ENCODE peak calls at places on chromosomes 12 and 14, in eight cellular contexts. One of them, this sample, is unnamed.

GRCh38 chr14:87934185-87934584 is 58.8 kb downstream of the GALC start:
- DNase-seq in mammary epithelial cell: no peak
- DNase-seq in SHP77: no peak
- DNase-seq in ACHN: no peak
- DNase-seq in vagina: no peak
- DNase-seq in right atrium auricular region: no peak
- DNase-seq in body of pancreas: no peak
- DNase-seq in stimulated activated naive B cell treated with anti-CD40 and anti-IgM and Interleukin-4, amounts not matched to agents 10 μg/mL and 1 μg/mL and 100 μg/mL, for 72 hours: no peak
- DNase-seq in this sample: no peak

GRCh38 chr14:91258021-91258618 is 13.6 kb upstream of the GPR68 start:
- DNase-seq in mammary epithelial cell: peak
- DNase-seq in SHP77: no peak
- DNase-seq in ACHN: no peak
- DNase-seq in vagina: no peak
- DNase-seq in right atrium auricular region: peak
- DNase-seq in body of pancreas: no peak
- DNase-seq in stimulated activated naive B cell treated with anti-CD40 and anti-IgM and Interleukin-4, amounts not matched to agents 10 μg/mL and 1 μg/mL and 100 μg/mL, for 72 hours: no peak
- DNase-seq in this sample: no peak

GRCh38 chr12:74408601-74409166 is 129.0 kb upstream of the ATXN7L3B start:
- DNase-seq in mammary epithelial cell: no peak
- DNase-seq in SHP77: no peak
- DNase-seq in ACHN: no peak
- DNase-seq in vagina: no peak
- DNase-seq in right atrium auricular region: no peak
- DNase-seq in body of pancreas: no peak
- DNase-seq in stimulated activated naive B cell treated with anti-CD40 and anti-IgM and Interleukin-4, amounts not matched to agents 10 μg/mL and 1 μg/mL and 100 μg/mL, for 72 hours: no peak
- DNase-seq in this sample: no peak

GRCh38 chr14:87944987-87945604 is 47.9 kb downstream of the GALC start:
- DNase-seq in mammary epithelial cell: peak
- DNase-seq in SHP77: no peak
- DNase-seq in ACHN: peak
- DNase-seq in vagina: no peak
- DNase-seq in right atrium auricular region: no peak
- DNase-seq in body of pancreas: no peak
- DNase-seq in stimulated activated naive B cell treated with anti-CD40 and anti-IgM and Interleukin-4, amounts not matched to agents 10 μg/mL and 1 μg/mL and 100 μg/mL, for 72 hours: no peak
- DNase-seq in this sample: no peak

GRCh38 chr12:101969-102878 is 35.7 kb downstream of the IQSEC3 start:
- DNase-seq in mammary epithelial cell: no peak
- DNase-seq in SHP77: no peak
- DNase-seq in ACHN: no peak
- DNase-seq in vagina: no peak
- DNase-seq in right atrium auricular region: no peak
- DNase-seq in body of pancreas: no peak
- DNase-seq in stimulated activated naive B cell treated with anti-CD40 and anti-IgM and Interleukin-4, amounts not matched to agents 10 μg/mL and 1 μg/mL and 100 μg/mL, for 72 hours: no peak
- DNase-seq in this sample: no peak

GRCh38 chr14:24321212-24321975 is 10.1 kb downstream of the LTB4R start:
- DNase-seq in mammary epithelial cell: no peak
- DNase-seq in SHP77: no peak
- DNase-seq in ACHN: no peak
- DNase-seq in vagina: no peak
- DNase-seq in right atrium auricular region: no peak
- DNase-seq in body of pancreas: no peak
- DNase-seq in stimulated activated naive B cell treated with anti-CD40 and anti-IgM and Interleukin-4, amounts not matched to agents 10 μg/mL and 1 μg/mL and 100 μg/mL, for 72 hours: no peak
- DNase-seq in this sample: no peak

GRCh38 chr12:103748875-103749274 is 92.2 kb downstream of the NT5DC3 start:
- DNase-seq in mammary epithelial cell: no peak
- DNase-seq in SHP77: no peak
- DNase-seq in ACHN: no peak
- DNase-seq in vagina: no peak
- DNase-seq in right atrium auricular region: no peak
- DNase-seq in body of pancreas: no peak
- DNase-seq in stimulated activated naive B cell treated with anti-CD40 and anti-IgM and Interleukin-4, amounts not matched to agents 10 μg/mL and 1 μg/mL and 100 μg/mL, for 72 hours: no peak
- DNase-seq in this sample: no peak

GRCh38 chr14:35993512-35993960 is 167.4 kb downstream of the BRMS1L start:
- DNase-seq in mammary epithelial cell: no peak
- DNase-seq in SHP77: no peak
- DNase-seq in ACHN: no peak
- DNase-seq in vagina: no peak
- DNase-seq in right atrium auricular region: no peak
- DNase-seq in body of pancreas: no peak
- DNase-seq in stimulated activated naive B cell treated with anti-CD40 and anti-IgM and Interleukin-4, amounts not matched to agents 10 μg/mL and 1 μg/mL and 100 μg/mL, for 72 hours: no peak
- DNase-seq in this sample: no peak

GRCh38 chr14:28653521-28653920 is 113.1 kb upstream of the FOXG1 start:
- DNase-seq in mammary epithelial cell: peak
- DNase-seq in SHP77: no peak
- DNase-seq in ACHN: no peak
- DNase-seq in vagina: no peak
- DNase-seq in right atrium auricular region: no peak
- DNase-seq in body of pancreas: no peak
- DNase-seq in stimulated activated naive B cell treated with anti-CD40 and anti-IgM and Interleukin-4, amounts not matched to agents 10 μg/mL and 1 μg/mL and 100 μg/mL, for 72 hours: no peak
- DNase-seq in this sample: no peak

GRCh38 chr14:72636094-72636493 is 257.8 kb downstream of the DPF3 start:
- DNase-seq in mammary epithelial cell: no peak
- DNase-seq in SHP77: no peak
- DNase-seq in ACHN: no peak
- DNase-seq in vagina: no peak
- DNase-seq in right atrium auricular region: no peak
- DNase-seq in body of pancreas: no peak
- DNase-seq in stimulated activated naive B cell treated with anti-CD40 and anti-IgM and Interleukin-4, amounts not matched to agents 10 μg/mL and 1 μg/mL and 100 μg/mL, for 72 hours: no peak
- DNase-seq in this sample: no peak

GRCh38 chr14:101253948-101254347 is 307.3 kb upstream of the DIO3 start:
- DNase-seq in mammary epithelial cell: no peak
- DNase-seq in SHP77: no peak
- DNase-seq in ACHN: no peak
- DNase-seq in vagina: no peak
- DNase-seq in right atrium auricular region: peak
- DNase-seq in body of pancreas: no peak
- DNase-seq in stimulated activated naive B cell treated with anti-CD40 and anti-IgM and Interleukin-4, amounts not matched to agents 10 μg/mL and 1 μg/mL and 100 μg/mL, for 72 hours: no peak
- DNase-seq in this sample: no peak

GRCh38 chr14:30069536-30069935 is 141.9 kb upstream of the PRKD1 start:
- DNase-seq in mammary epithelial cell: no peak
- DNase-seq in SHP77: no peak
- DNase-seq in ACHN: no peak
- DNase-seq in vagina: no peak
- DNase-seq in right atrium auricular region: no peak
- DNase-seq in body of pancreas: no peak
- DNase-seq in stimulated activated naive B cell treated with anti-CD40 and anti-IgM and Interleukin-4, amounts not matched to agents 10 μg/mL and 1 μg/mL and 100 μg/mL, for 72 hours: no peak
- DNase-seq in this sample: no peak

GRCh38 chr12:21697829-21698630 is 40.4 kb upstream of the LDHB start:
- DNase-seq in mammary epithelial cell: peak
- DNase-seq in SHP77: no peak
- DNase-seq in ACHN: peak
- DNase-seq in vagina: no peak
- DNase-seq in right atrium auricular region: no peak
- DNase-seq in body of pancreas: no peak
- DNase-seq in stimulated activated naive B cell treated with anti-CD40 and anti-IgM and Interleukin-4, amounts not matched to agents 10 μg/mL and 1 μg/mL and 100 μg/mL, for 72 hours: no peak
- DNase-seq in this sample: no peak

GRCh38 chr12:51020448-51021182 is 5.6 kb downstream of the SLC11A2 start:
- DNase-seq in mammary epithelial cell: no peak
- DNase-seq in SHP77: no peak
- DNase-seq in ACHN: no peak
- DNase-seq in vagina: no peak
- DNase-seq in right atrium auricular region: no peak
- DNase-seq in body of pancreas: no peak
- DNase-seq in stimulated activated naive B cell treated with anti-CD40 and anti-IgM and Interleukin-4, amounts not matched to agents 10 μg/mL and 1 μg/mL and 100 μg/mL, for 72 hours: no peak
- DNase-seq in this sample: no peak

GRCh38 chr14:31261523-31261858 is 53.9 kb upstream of the HECTD1 start:
- DNase-seq in mammary epithelial cell: no peak
- DNase-seq in SHP77: no peak
- DNase-seq in ACHN: no peak
- DNase-seq in vagina: no peak
- DNase-seq in right atrium auricular region: no peak
- DNase-seq in body of pancreas: no peak
- DNase-seq in stimulated activated naive B cell treated with anti-CD40 and anti-IgM and Interleukin-4, amounts not matched to agents 10 μg/mL and 1 μg/mL and 100 μg/mL, for 72 hours: no peak
- DNase-seq in this sample: no peak

GRCh38 chr12:104121001-104121400 is 17.0 kb downstream of the NFYB start:
- DNase-seq in mammary epithelial cell: peak
- DNase-seq in SHP77: no peak
- DNase-seq in ACHN: peak
- DNase-seq in vagina: no peak
- DNase-seq in right atrium auricular region: no peak
- DNase-seq in body of pancreas: no peak
- DNase-seq in stimulated activated naive B cell treated with anti-CD40 and anti-IgM and Interleukin-4, amounts not matched to agents 10 μg/mL and 1 μg/mL and 100 μg/mL, for 72 hours: no peak
- DNase-seq in this sample: no peak

GRCh38 chr12:49052451-49053208 is 8.0 kb downstream of the KMT2D start:
- DNase-seq in mammary epithelial cell: no peak
- DNase-seq in SHP77: no peak
- DNase-seq in ACHN: no peak
- DNase-seq in vagina: no peak
- DNase-seq in right atrium auricular region: no peak
- DNase-seq in body of pancreas: no peak
- DNase-seq in stimulated activated naive B cell treated with anti-CD40 and anti-IgM and Interleukin-4, amounts not matched to agents 10 μg/mL and 1 μg/mL and 100 μg/mL, for 72 hours: no peak
- DNase-seq in this sample: no peak

GRCh38 chr14:53306926-53307325 is 153.8 kb upstream of the DDHD1 start:
- DNase-seq in mammary epithelial cell: peak
- DNase-seq in SHP77: no peak
- DNase-seq in ACHN: no peak
- DNase-seq in vagina: no peak
- DNase-seq in right atrium auricular region: no peak
- DNase-seq in body of pancreas: no peak
- DNase-seq in stimulated activated naive B cell treated with anti-CD40 and anti-IgM and Interleukin-4, amounts not matched to agents 10 μg/mL and 1 μg/mL and 100 μg/mL, for 72 hours: no peak
- DNase-seq in this sample: no peak

GRCh38 chr12:130143136-130143535 is 19.1 kb upstream of the FZD10 start:
- DNase-seq in mammary epithelial cell: no peak
- DNase-seq in SHP77: no peak
- DNase-seq in ACHN: no peak
- DNase-seq in vagina: no peak
- DNase-seq in right atrium auricular region: no peak
- DNase-seq in body of pancreas: no peak
- DNase-seq in stimulated activated naive B cell treated with anti-CD40 and anti-IgM and Interleukin-4, amounts not matched to agents 10 μg/mL and 1 μg/mL and 100 μg/mL, for 72 hours: no peak
- DNase-seq in this sample: no peak

GRCh38 chr12:50537538-50537919 is 32.7 kb downstream of the DIP2B start:
- DNase-seq in mammary epithelial cell: peak
- DNase-seq in SHP77: no peak
- DNase-seq in ACHN: peak
- DNase-seq in vagina: no peak
- DNase-seq in right atrium auricular region: no peak
- DNase-seq in body of pancreas: no peak
- DNase-seq in stimulated activated naive B cell treated with anti-CD40 and anti-IgM and Interleukin-4, amounts not matched to agents 10 μg/mL and 1 μg/mL and 100 μg/mL, for 72 hours: no peak
- DNase-seq in this sample: no peak

GRCh38 chr12:78793491-78793890 is 71.1 kb upstream of the SYT1 start:
- DNase-seq in mammary epithelial cell: no peak
- DNase-seq in SHP77: no peak
- DNase-seq in ACHN: no peak
- DNase-seq in vagina: no peak
- DNase-seq in right atrium auricular region: no peak
- DNase-seq in body of pancreas: no peak
- DNase-seq in stimulated activated naive B cell treated with anti-CD40 and anti-IgM and Interleukin-4, amounts not matched to agents 10 μg/mL and 1 μg/mL and 100 μg/mL, for 72 hours: no peak
- DNase-seq in this sample: no peak

GRCh38 chr12:56957229-56958052 is at the start of gene RDH16:
- DNase-seq in mammary epithelial cell: peak
- DNase-seq in SHP77: no peak
- DNase-seq in ACHN: no peak
- DNase-seq in vagina: peak
- DNase-seq in right atrium auricular region: no peak
- DNase-seq in body of pancreas: no peak
- DNase-seq in stimulated activated naive B cell treated with anti-CD40 and anti-IgM and Interleukin-4, amounts not matched to agents 10 μg/mL and 1 μg/mL and 100 μg/mL, for 72 hours: no peak
- DNase-seq in this sample: no peak

GRCh38 chr12:33795536-33795935 is 226.8 kb upstream of the ALG10 start:
- DNase-seq in mammary epithelial cell: peak
- DNase-seq in SHP77: no peak
- DNase-seq in ACHN: peak
- DNase-seq in vagina: no peak
- DNase-seq in right atrium auricular region: no peak
- DNase-seq in body of pancreas: no peak
- DNase-seq in stimulated activated naive B cell treated with anti-CD40 and anti-IgM and Interleukin-4, amounts not matched to agents 10 μg/mL and 1 μg/mL and 100 μg/mL, for 72 hours: no peak
- DNase-seq in this sample: no peak

GRCh38 chr12:88325828-88326214 is 183.7 kb downstream of the TMTC3 start:
- DNase-seq in mammary epithelial cell: no peak
- DNase-seq in SHP77: no peak
- DNase-seq in ACHN: no peak
- DNase-seq in vagina: no peak
- DNase-seq in right atrium auricular region: no peak
- DNase-seq in body of pancreas: no peak
- DNase-seq in stimulated activated naive B cell treated with anti-CD40 and anti-IgM and Interleukin-4, amounts not matched to agents 10 μg/mL and 1 μg/mL and 100 μg/mL, for 72 hours: no peak
- DNase-seq in this sample: no peak

GRCh38 chr14:99644723-99645544 is at the start of gene HHIPL1:
- DNase-seq in mammary epithelial cell: no peak
- DNase-seq in SHP77: no peak
- DNase-seq in ACHN: no peak
- DNase-seq in vagina: no peak
- DNase-seq in right atrium auricular region: no peak
- DNase-seq in body of pancreas: no peak
- DNase-seq in stimulated activated naive B cell treated with anti-CD40 and anti-IgM and Interleukin-4, amounts not matched to agents 10 μg/mL and 1 μg/mL and 100 μg/mL, for 72 hours: no peak
- DNase-seq in this sample: no peak

GRCh38 chr14:68913516-68913915 is 65.6 kb downstream of the ACTN1 start:
- DNase-seq in mammary epithelial cell: no peak
- DNase-seq in SHP77: no peak
- DNase-seq in ACHN: no peak
- DNase-seq in vagina: no peak
- DNase-seq in right atrium auricular region: no peak
- DNase-seq in body of pancreas: no peak
- DNase-seq in stimulated activated naive B cell treated with anti-CD40 and anti-IgM and Interleukin-4, amounts not matched to agents 10 μg/mL and 1 μg/mL and 100 μg/mL, for 72 hours: no peak
- DNase-seq in this sample: no peak

GRCh38 chr14:54502602-54503001 is 7.1 kb upstream of the CGRRF1 start:
- DNase-seq in mammary epithelial cell: no peak
- DNase-seq in SHP77: no peak
- DNase-seq in ACHN: no peak
- DNase-seq in vagina: no peak
- DNase-seq in right atrium auricular region: no peak
- DNase-seq in body of pancreas: no peak
- DNase-seq in stimulated activated naive B cell treated with anti-CD40 and anti-IgM and Interleukin-4, amounts not matched to agents 10 μg/mL and 1 μg/mL and 100 μg/mL, for 72 hours: no peak
- DNase-seq in this sample: no peak

GRCh38 chr14:95021588-95021987 is 135.7 kb downstream of the DICER1 start:
- DNase-seq in mammary epithelial cell: no peak
- DNase-seq in SHP77: no peak
- DNase-seq in ACHN: no peak
- DNase-seq in vagina: no peak
- DNase-seq in right atrium auricular region: no peak
- DNase-seq in body of pancreas: no peak
- DNase-seq in stimulated activated naive B cell treated with anti-CD40 and anti-IgM and Interleukin-4, amounts not matched to agents 10 μg/mL and 1 μg/mL and 100 μg/mL, for 72 hours: no peak
- DNase-seq in this sample: no peak

GRCh38 chr12:88946377-88946997 is 366.2 kb upstream of the KITLG start:
- DNase-seq in mammary epithelial cell: peak
- DNase-seq in SHP77: no peak
- DNase-seq in ACHN: no peak
- DNase-seq in vagina: no peak
- DNase-seq in right atrium auricular region: no peak
- DNase-seq in body of pancreas: no peak
- DNase-seq in stimulated activated naive B cell treated with anti-CD40 and anti-IgM and Interleukin-4, amounts not matched to agents 10 μg/mL and 1 μg/mL and 100 μg/mL, for 72 hours: no peak
- DNase-seq in this sample: no peak

GRCh38 chr14:94126800-94127199 is 2.6 kb downstream of the IFI27L2 start:
- DNase-seq in mammary epithelial cell: no peak
- DNase-seq in SHP77: no peak
- DNase-seq in ACHN: no peak
- DNase-seq in vagina: peak
- DNase-seq in right atrium auricular region: peak
- DNase-seq in body of pancreas: no peak
- DNase-seq in stimulated activated naive B cell treated with anti-CD40 and anti-IgM and Interleukin-4, amounts not matched to agents 10 μg/mL and 1 μg/mL and 100 μg/mL, for 72 hours: no peak
- DNase-seq in this sample: no peak

GRCh38 chr12:16119618-16120017 is 157.9 kb downstream of the SLC15A5 start:
- DNase-seq in mammary epithelial cell: no peak
- DNase-seq in SHP77: no peak
- DNase-seq in ACHN: no peak
- DNase-seq in vagina: no peak
- DNase-seq in right atrium auricular region: no peak
- DNase-seq in body of pancreas: no peak
- DNase-seq in stimulated activated naive B cell treated with anti-CD40 and anti-IgM and Interleukin-4, amounts not matched to agents 10 μg/mL and 1 μg/mL and 100 μg/mL, for 72 hours: no peak
- DNase-seq in this sample: no peak

GRCh38 chr12:21775130-21775920 is 819 bp upstream of the KCNJ8 start:
- DNase-seq in mammary epithelial cell: no peak
- DNase-seq in SHP77: no peak
- DNase-seq in ACHN: peak
- DNase-seq in vagina: no peak
- DNase-seq in right atrium auricular region: no peak
- DNase-seq in body of pancreas: no peak
- DNase-seq in stimulated activated naive B cell treated with anti-CD40 and anti-IgM and Interleukin-4, amounts not matched to agents 10 μg/mL and 1 μg/mL and 100 μg/mL, for 72 hours: no peak
- DNase-seq in this sample: no peak

GRCh38 chr12:68199127-68199526 is 26.5 kb downstream of the IL26 start:
- DNase-seq in mammary epithelial cell: no peak
- DNase-seq in SHP77: no peak
- DNase-seq in ACHN: no peak
- DNase-seq in vagina: no peak
- DNase-seq in right atrium auricular region: no peak
- DNase-seq in body of pancreas: no peak
- DNase-seq in stimulated activated naive B cell treated with anti-CD40 and anti-IgM and Interleukin-4, amounts not matched to agents 10 μg/mL and 1 μg/mL and 100 μg/mL, for 72 hours: no peak
- DNase-seq in this sample: no peak

GRCh38 chr12:122203968-122204828 is 689 bp downstream of the B3GNT4 start:
- DNase-seq in mammary epithelial cell: no peak
- DNase-seq in SHP77: no peak
- DNase-seq in ACHN: no peak
- DNase-seq in vagina: no peak
- DNase-seq in right atrium auricular region: no peak
- DNase-seq in body of pancreas: no peak
- DNase-seq in stimulated activated naive B cell treated with anti-CD40 and anti-IgM and Interleukin-4, amounts not matched to agents 10 μg/mL and 1 μg/mL and 100 μg/mL, for 72 hours: no peak
- DNase-seq in this sample: no peak